ENCODE peak calls at places on chromosomes 16 and 17, in eight cellular contexts. J, K, Q, R, D, C, F and U are unnamed samples.

GRCh38 chr17:32141690-32142037 is 638 bp upstream of the RHOT1 start:
- DNase-seq in F (no peak), D (no peak), Q (no peak), J (no peak), C (no peak), R (no peak), K (no peak), U (no peak)

GRCh38 chr17:78359216-78359935 is 501 bp downstream of the SOCS3 start:
- DNase-seq in Q (peak), K (no peak), C (no peak), J (peak), D (peak), F (peak), R (peak), U (no peak)

GRCh38 chr16:49281843-49282642 is 405 bp upstream of the CBLN1 start:
- DNase-seq in Q (peak), F (peak), C (peak), J (peak), K (no peak), R (peak), D (peak), U (peak)

GRCh38 chr17:53344778-53345177 is 477.9 kb upstream of the KIF2B start:
- DNase-seq in K (no peak), D (no peak), Q (no peak), J (no peak), F (no peak), C (no peak), R (no peak), U (no peak)

GRCh38 chr16:89048087-89048729 is 45.4 kb upstream of the ACSF3 start:
- DNase-seq in Q (no peak), D (no peak), F (no peak), R (no peak), J (no peak), C (no peak), K (no peak), U (no peak)

GRCh38 chr17:19736071-19736470 is 12.0 kb downstream of the ALDH3A1 start:
- DNase-seq in K (no peak), F (peak), D (no peak), R (no peak), Q (no peak), J (no peak), C (no peak), U (no peak)

GRCh38 chr17:57868775-57869598 is 19.1 kb upstream of the MRPS23 start:
- DNase-seq in F (no peak), D (no peak), Q (no peak), J (peak), C (no peak), K (no peak), R (no peak), U (no peak)

GRCh38 chr17:55702150-55702549 is 20.5 kb downstream of the TMEM100 start:
- DNase-seq in J (no peak), F (no peak), R (no peak), D (peak), C (no peak), Q (no peak), K (no peak), U (no peak)

GRCh38 chr17:48597775-48598631 is 4.4 kb upstream of the HOXB5 start:
- DNase-seq in C (no peak), Q (no peak), D (peak), J (no peak), R (peak), F (peak), K (no peak), U (peak)

GRCh38 chr17:44045493-44045892 is 21.0 kb downstream of the LSM12 start:
- DNase-seq in C (no peak), K (no peak), D (no peak), R (no peak), Q (no peak), J (no peak), F (no peak), U (no peak)

GRCh38 chr16:30985401-30986128 is 558 bp downstream of the HSD3B7 start:
- DNase-seq in F (peak), C (peak), J (peak), K (no peak), R (no peak), D (no peak), Q (no peak), U (no peak)

GRCh38 chr16:14600164-14600563 is 29.9 kb downstream of the PARN start:
- DNase-seq in J (no peak), Q (peak), D (peak), F (no peak), C (no peak), K (no peak), R (no peak), U (no peak)
- TF ChIP-seq CTCF in J (peak), Q (peak), D (peak), F (peak), C (no peak), K (peak), R (peak), U (peak)

GRCh38 chr16:2883027-2883846 is at the start of gene FLYWCH2:
- DNase-seq in C (peak), F (peak), Q (peak), K (peak), R (peak), J (peak), D (peak), U (peak)
- TF ChIP-seq CTCF in C (peak), F (peak), Q (no peak), K (no peak), R (no peak), J (peak), D (no peak), U (no peak)

GRCh38 chr16:69105501-69106361 is at the start of gene HAS3:
- DNase-seq in D (peak), K (no peak), J (peak), R (peak), F (no peak), C (no peak), Q (peak), U (peak)
- TF ChIP-seq CTCF in D (no peak), K (peak), J (peak), R (peak), F (no peak), C (no peak), Q (peak), U (no peak)

DNA sequence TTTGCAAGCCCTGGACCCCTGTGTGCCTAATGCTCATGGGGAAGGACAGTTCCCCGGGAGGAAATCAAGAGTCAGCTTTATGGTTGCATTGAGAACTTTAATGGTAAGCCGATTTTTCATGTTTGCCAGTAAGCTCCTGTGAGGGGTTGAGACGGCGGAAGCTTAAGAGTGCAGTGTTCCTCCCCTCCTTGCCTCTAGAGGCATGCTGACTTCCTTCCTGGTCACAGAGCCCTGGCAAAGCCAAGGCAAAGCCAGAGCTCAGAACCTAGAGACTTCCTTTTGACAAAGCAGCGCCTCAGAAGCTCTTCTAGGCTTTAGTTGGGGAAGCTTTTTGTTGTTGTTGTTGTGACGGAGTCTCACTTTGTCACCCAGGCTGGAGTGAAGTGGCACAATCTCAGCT is 2.7 kb upstream of the HEATR9 start:
- DNase-seq in C (no peak), K (no peak), Q (no peak), R (peak), F (no peak), J (peak), D (no peak), U (no peak)
- TF ChIP-seq CTCF in C (no peak), K (no peak), Q (no peak), R (no peak), F (no peak), J (peak), D (no peak), U (no peak)

DNA sequence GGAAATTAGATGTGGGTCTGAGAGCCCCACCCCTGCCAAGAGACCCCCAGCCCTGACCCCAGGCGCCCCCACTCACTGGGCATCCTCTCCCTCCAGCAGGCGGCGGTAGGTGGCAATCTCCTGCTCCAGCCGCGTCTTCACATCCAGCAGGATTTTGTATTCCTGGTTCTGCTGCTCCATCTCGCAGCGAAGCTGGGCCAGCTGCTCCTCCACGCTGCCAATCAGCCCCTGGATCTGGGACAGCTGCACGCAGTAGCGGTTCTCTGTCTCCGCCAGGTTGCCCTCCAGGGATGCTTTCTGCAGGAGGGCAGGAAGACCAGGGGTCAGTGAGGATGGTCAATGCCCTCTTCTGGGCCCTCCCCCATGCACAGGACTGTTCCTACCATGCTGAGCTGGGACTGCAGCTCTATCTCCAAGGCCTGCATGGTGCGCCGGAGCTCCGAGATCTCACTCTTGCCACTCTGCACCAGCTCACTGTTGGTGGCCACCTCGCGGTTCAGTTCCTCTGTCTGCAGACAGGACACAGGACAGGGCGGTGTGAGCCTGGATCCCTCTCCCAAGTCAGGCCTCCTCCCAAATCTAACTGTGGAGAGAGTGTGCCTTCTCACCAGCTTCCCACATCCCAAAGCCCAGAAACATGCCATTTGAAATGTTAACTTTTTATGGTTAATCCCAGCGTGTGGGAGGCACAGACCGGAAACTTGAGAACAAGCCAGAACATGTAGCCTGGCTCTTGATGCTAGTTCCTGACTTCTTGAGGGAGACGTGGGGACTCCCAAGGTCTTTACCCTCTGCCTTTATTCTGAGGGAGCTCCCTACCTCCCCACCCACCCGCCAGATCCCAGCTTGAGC is 3.6 kb downstream of the KRT17 start:
- DNase-seq in Q (peak), D (no peak), J (no peak), R (no peak), K (no peak), F (no peak), C (no peak), U (no peak)
- TF ChIP-seq CTCF in Q (no peak), D (no peak), J (peak), R (no peak), K (no peak), F (no peak), C (no peak), U (no peak)

DNA sequence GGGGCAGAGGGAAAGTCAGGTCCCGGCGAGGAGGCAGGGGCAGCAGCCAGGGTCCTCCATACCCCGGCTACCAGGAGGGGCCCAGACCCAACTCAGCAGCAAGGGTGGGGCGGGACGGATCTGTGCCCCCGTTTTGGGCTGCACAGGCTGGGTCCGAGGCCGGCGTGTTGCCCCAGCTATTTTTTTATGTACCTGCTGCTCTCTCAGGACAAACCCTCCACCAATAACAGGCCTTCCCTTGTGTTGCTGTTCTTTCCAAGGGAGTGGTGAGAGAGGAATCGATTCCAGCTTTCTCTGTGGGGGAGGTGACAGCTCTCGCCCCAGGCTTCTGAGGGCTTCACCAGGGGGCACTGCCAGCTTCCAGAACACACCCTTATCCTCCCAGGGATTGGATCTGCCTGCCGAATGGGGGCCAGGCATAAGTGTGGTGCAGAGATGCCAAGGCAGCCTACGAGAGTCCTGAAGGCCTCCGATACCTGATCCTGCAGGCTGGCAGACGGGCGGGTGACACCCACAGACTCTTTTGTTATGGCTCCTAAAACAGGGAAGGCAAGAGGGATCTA is 22.3 kb downstream of the RTN4RL1 start:
- DNase-seq in J (no peak), C (no peak), R (no peak), D (no peak), K (no peak), Q (no peak), F (no peak), U (no peak)
- TF ChIP-seq CTCF in J (no peak), C (no peak), R (no peak), D (no peak), K (no peak), Q (no peak), F (no peak), U (no peak)

GRCh38 chr16:3115561-3115960 is 3.2 kb downstream of the ZNF205 start:
- DNase-seq in J (peak), Q (no peak), R (no peak), C (no peak), F (no peak), K (no peak), D (no peak), U (no peak)
- TF ChIP-seq CTCF in J (peak), Q (no peak), R (no peak), C (no peak), F (no peak), K (no peak), D (no peak), U (no peak)

GRCh38 chr17:40561294-40561870 is 3.9 kb downstream of the CCR7 start:
- DNase-seq in D (no peak), R (no peak), J (no peak), K (no peak), C (no peak), Q (no peak), F (peak), U (no peak)

GRCh38 chr17:40560592-40561293 is 4.5 kb downstream of the CCR7 start:
- DNase-seq in R (peak), D (peak), F (peak), C (no peak), Q (peak), J (no peak), K (no peak), U (peak)

GRCh38 chr17:40563371-40564052 is 1.8 kb downstream of the CCR7 start:
- DNase-seq in F (no peak), D (no peak), R (peak), K (no peak), C (no peak), J (peak), Q (no peak), U (no peak)

GRCh38 chr17:40562841-40563370 is 2.4 kb downstream of the CCR7 start:
- DNase-seq in F (no peak), D (no peak), C (no peak), J (peak), K (no peak), Q (no peak), R (no peak), U (no peak)

GRCh38 chr17:40561871-40562611 is 3.2 kb downstream of the CCR7 start:
- DNase-seq in J (peak), D (no peak), F (no peak), C (no peak), Q (no peak), K (no peak), R (peak), U (peak)
- TF ChIP-seq CTCF in J (no peak), D (peak), F (no peak), C (no peak), Q (peak), K (peak), R (peak), U (peak)